ENCODE peak calls at places on chromosome 12, in six cellular contexts. O, F, E, I, W and R are unnamed samples.

GRCh38 chr12:89166525-89166934 is 185.8 kb downstream of the DUSP6 start:
- DNase-seq in O (peak; percentile 43), F (no peak), E (no peak), I (no peak), W (peak; percentile 57), R (peak; percentile 37)

GRCh38 chr12:13101854-13102375 is 1.6 kb downstream of the GSG1 start:
- DNase-seq in O (peak; percentile 64), F (peak; percentile 88), E (no peak), I (no peak), W (peak; percentile 36), R (peak; percentile 13)

GRCh38 chr12:124422570-124423523 is 128.0 kb downstream of the RFLNA start:
- DNase-seq in O (no peak), F (peak; percentile 84), E (no peak), I (peak; percentile 84), W (peak; percentile 98), R (no peak)

GRCh38 chr12:68350753-68351152 is 18.6 kb upstream of the MDM1 start:
- DNase-seq in O (no peak), F (no peak), E (no peak), I (no peak), W (peak; percentile 27), R (no peak)

GRCh38 chr12:80170915-80171314 is 71.6 kb downstream of the OTOGL start:
- DNase-seq in O (no peak), F (no peak), E (no peak), I (no peak), W (no peak), R (no peak)

GRCh38 chr12:47281667-47282171 is 202.0 kb upstream of the AMIGO2 start:
- DNase-seq in O (no peak), F (no peak), E (no peak), I (no peak), W (peak; percentile 30), R (no peak)

GRCh38 chr12:67804168-67804567 is 155.6 kb downstream of the DYRK2 start:
- DNase-seq in O (peak; percentile 88), F (no peak), E (no peak), I (no peak), W (no peak), R (no peak)

GRCh38 chr12:121264951-121265350 is 31.6 kb downstream of the CAMKK2 start:
- DNase-seq in O (no peak), F (no peak), E (no peak), I (no peak), W (no peak), R (no peak)

GRCh38 chr12:30963709-30964564 is 37.4 kb downstream of the TSPAN11 start:
- DNase-seq in O (no peak), F (no peak), E (no peak), I (no peak), W (no peak), R (no peak)

GRCh38 chr12:110661337-110661972 is 27.5 kb downstream of the HVCN1 start:
- DNase-seq in O (no peak), F (no peak), E (no peak), I (no peak), W (no peak), R (peak; percentile 83)

GRCh38 chr12:103172447-103173112 is 215.1 kb downstream of the ASCL1 start:
- DNase-seq in O (no peak), F (no peak), E (no peak), I (no peak), W (no peak), R (no peak)

GRCh38 chr12:118274066-118274465 is 98.6 kb downstream of the TAOK3 start:
- DNase-seq in O (no peak), F (no peak), E (no peak), I (no peak), W (no peak), R (no peak)

GRCh38 chr12:113113397-113113796 is 22.2 kb downstream of the RASAL1 start:
- DNase-seq in O (no peak), F (no peak), E (no peak), I (no peak), W (no peak), R (no peak)

GRCh38 chr12:49470986-49471385 is 67.8 kb upstream of the KCNH3 start:
- DNase-seq in O (no peak), F (no peak), E (no peak), I (no peak), W (no peak), R (no peak)

GRCh38 chr12:99732121-99732520 is 84.6 kb downstream of the GARIN6 start:
- DNase-seq in O (no peak), F (no peak), E (no peak), I (no peak), W (no peak), R (no peak)

GRCh38 chr12:57620936-57621496 is 9.8 kb downstream of the ARHGEF25 start:
- DNase-seq in O (no peak), F (no peak), E (peak; percentile 62), I (no peak), W (no peak), R (no peak)

GRCh38 chr12:47980779-47981495 is 17.5 kb downstream of the TMEM106C start:
- DNase-seq in O (no peak), F (no peak), E (no peak), I (no peak), W (no peak), R (no peak)

GRCh38 chr12:18275974-18276373 is 14.7 kb downstream of the PIK3C2G start:
- DNase-seq in O (no peak), F (peak; percentile 45), E (no peak), I (peak; percentile 4), W (no peak), R (no peak)

GRCh38 chr12:7176595-7176994 is 12.9 kb upstream of the PEX5 start:
- DNase-seq in O (no peak), F (peak; percentile 34), E (no peak), I (no peak), W (no peak), R (no peak)

GRCh38 chr12:38625306-38625705 is 280.1 kb downstream of the CPNE8 start:
- DNase-seq in O (no peak), F (no peak), E (no peak), I (no peak), W (no peak), R (no peak)

GRCh38 chr12:58915634-58916033 is 4.7 kb downstream of the LRIG3 start:
- DNase-seq in O (no peak), F (no peak), E (no peak), I (no peak), W (peak; percentile 75), R (no peak)

GRCh38 chr12:58916153-58916709 is 4.1 kb downstream of the LRIG3 start:
- DNase-seq in O (no peak), F (no peak), E (no peak), I (no peak), W (no peak), R (no peak)

GRCh38 chr12:58916891-58917570 is 3.3 kb downstream of the LRIG3 start:
- DNase-seq in O (no peak), F (no peak), E (no peak), I (no peak), W (peak; percentile 94), R (no peak)

GRCh38 chr12:58917699-58918334 is 2.5 kb downstream of the LRIG3 start:
- DNase-seq in O (no peak), F (no peak), E (no peak), I (no peak), W (peak; percentile 31), R (no peak)

DNA sequence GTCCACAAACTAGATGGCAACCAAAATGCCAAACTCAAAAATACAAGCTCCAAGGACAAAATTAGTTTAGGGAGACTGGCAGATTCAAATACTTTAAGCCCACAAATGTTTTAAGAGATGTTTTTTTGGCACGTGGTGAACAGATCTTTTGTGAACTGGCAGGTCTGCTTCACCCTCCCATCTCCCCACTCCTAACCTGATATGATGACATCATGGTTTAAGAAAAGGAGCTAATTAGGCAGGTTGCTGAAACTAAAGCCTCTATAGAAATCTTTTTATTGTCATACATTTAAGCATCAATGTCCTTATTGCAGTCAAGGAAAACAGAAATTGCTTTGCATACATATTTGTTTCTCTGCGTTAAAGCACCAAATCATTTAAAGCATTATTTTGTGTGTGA is 5.8 kb downstream of the LRIG3 start:
- DNase-seq in O (no peak), F (no peak), E (no peak), I (no peak), W (no peak), R (no peak)
- H3K79me2 ChIP-seq in O (peaks cover 48% of the 10 kb centered on the region), F (peaks cover 54% of the 10 kb centered on the region), E (peaks cover 7% of the 10 kb centered on the region), I (peaks cover 54% of the 10 kb centered on the region), W (peaks cover 73% of the 10 kb centered on the region), R (no peaks in the 10 kb centered on the region)

GRCh38 chr12:28563286-28563685 is 373.0 kb downstream of the CCDC91 start:
- DNase-seq in O (no peak), F (no peak), E (no peak), I (no peak), W (no peak), R (no peak)
- TF ChIP-seq CTCF in O (no peak), F (no peak), E (no peak), I (no peak), W (no peak), R (no peak)

GRCh38 chr12:130873106-130873795 is 1.4 kb downstream of the RAN start:
- DNase-seq in O (no peak), F (no peak), E (no peak), I (no peak), W (no peak), R (no peak)

GRCh38 chr12:130873825-130874224 is 2.0 kb downstream of the RAN start:
- DNase-seq in O (no peak), F (no peak), E (no peak), I (no peak), W (no peak), R (peak; percentile 60)

GRCh38 chr12:130870442-130871285 is 1.2 kb upstream of the RAN start:
- DNase-seq in O (peak; percentile 59), F (peak; percentile 80), E (peak; percentile 92), I (peak; percentile 83), W (peak; percentile 93), R (peak; percentile 95)

GRCh38 chr12:130871286-130872178 is at the start of gene RAN:
- DNase-seq in O (peak; percentile 86), F (peak; percentile 63), E (peak; percentile 86), I (peak; percentile 84), W (peak; percentile 93), R (peak; percentile 97)

GRCh38 chr12:130872179-130873096 is 572 bp downstream of the RAN start:
- DNase-seq in O (no peak), F (no peak), E (peak; percentile 34), I (no peak), W (peak; percentile 15), R (peak; percentile 57)
- H3K79me2 ChIP-seq in O (peaks cover 30% of the 10 kb centered on the region), F (peaks cover 22% of the 10 kb centered on the region), E (peaks cover 33% of the 10 kb centered on the region), I (peaks cover 50% of the 10 kb centered on the region), W (peaks cover 33% of the 10 kb centered on the region), R (peaks cover 61% of the 10 kb centered on the region)

GRCh38 chr12:23895792-23896218 is 53.7 kb downstream of the SOX5 start:
- DNase-seq in O (no peak), F (no peak), E (peak; percentile 74), I (no peak), W (no peak), R (no peak)

GRCh38 chr12:23899434-23899833 is 50.0 kb downstream of the SOX5 start:
- DNase-seq in O (no peak), F (no peak), E (no peak), I (no peak), W (peak; percentile 22), R (no peak)

GRCh38 chr12:23893611-23894010 is 55.9 kb downstream of the SOX5 start:
- DNase-seq in O (no peak), F (no peak), E (no peak), I (no peak), W (no peak), R (no peak)

DNA sequence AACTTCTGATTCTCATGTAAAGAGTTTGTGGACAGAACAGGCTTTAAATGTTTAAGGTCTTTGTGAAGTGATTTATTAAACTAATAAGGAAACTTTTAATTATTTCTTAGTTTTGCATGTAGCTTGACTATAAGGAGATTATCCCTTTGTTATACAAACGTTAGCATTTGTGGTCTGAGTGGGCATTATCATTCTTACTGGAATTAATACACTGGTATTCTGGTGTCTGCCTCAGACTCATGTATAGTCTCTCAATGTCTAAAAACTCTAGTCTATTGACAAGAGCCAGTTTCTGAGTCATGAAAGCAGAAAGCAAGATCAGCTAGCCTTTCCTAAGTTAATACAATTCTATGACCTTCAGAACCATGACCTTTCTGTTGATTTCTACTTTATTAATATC is 51.3 kb downstream of the SOX5 start:
- DNase-seq in O (no peak), F (no peak), E (no peak), I (no peak), W (no peak), R (no peak)
- TF ChIP-seq CTCF in O (no peak), F (no peak), E (no peak), I (no peak), W (no peak), R (no peak)